ENCODE peak calls at places on chromosomes 6 and 20, in four cellular contexts. Z is ovary, N is HCT116, W is spleen. Y is an unnamed sample.

GRCh38 chr20:15673206-15673605 is 900.0 kb downstream of the KIF16B start:
- DNase-seq in Z (no peak), N (no peak), W (no peak), Y (no peak)

GRCh38 chr20:10414982-10415650 is 18.9 kb downstream of the MKKS start:
- DNase-seq in Z (no peak), N (no peak), W (no peak), Y (no peak)

GRCh38 chr6:140415266-140415665 is 1040.8 kb upstream of the CITED2 start:
- DNase-seq in Z (no peak), N (no peak), W (no peak), Y (no peak)

GRCh38 chr6:9365378-9365777 is 930.0 kb upstream of the SLC35B3 start:
- DNase-seq in Z (no peak), N (no peak), W (no peak), Y (no peak)

GRCh38 chr6:15936503-15936902 is 192.4 kb upstream of the MYLIP start:
- DNase-seq in Z (no peak), N (no peak), W (no peak), Y (no peak)

GRCh38 chr20:24998631-24999445 is 6.3 kb upstream of the APMAP start:
- DNase-seq in Z (peak; percentile 2), N (no peak), W (peak; percentile 35), Y (no peak)

GRCh38 chr6:98946877-98947410 is 802 bp downstream of the FBXL4 start:
- DNase-seq in Z (peak; percentile 26), N (no peak), W (peak; percentile 85), Y (no peak)

GRCh38 chr6:16746812-16747211 is 14.4 kb downstream of the ATXN1 start:
- DNase-seq in Z (no peak), N (no peak), W (no peak), Y (no peak)

GRCh38 chr20:20371133-20371532 is 3.2 kb downstream of the INSM1 start:
- DNase-seq in Z (no peak), N (no peak), W (no peak), Y (no peak)

GRCh38 chr6:15793826-15794225 is 131.0 kb upstream of the DTNBP1 start:
- DNase-seq in Z (no peak), N (no peak), W (no peak), Y (no peak)

GRCh38 chr6:138157986-138158638 is 3.6 kb upstream of the ARFGEF3 start:
- DNase-seq in Z (no peak), N (no peak), W (no peak), Y (no peak)

GRCh38 chr6:119493980-119494379 is 144.4 kb upstream of the MAN1A1 start:
- DNase-seq in Z (no peak), N (no peak), W (no peak), Y (no peak)

GRCh38 chr20:40958598-40958997 is 70.0 kb upstream of the TOP1 start:
- DNase-seq in Z (no peak), N (no peak), W (no peak), Y (no peak)

GRCh38 chr20:52722926-52723325 is 249.2 kb upstream of the TSHZ2 start:
- DNase-seq in Z (no peak), N (no peak), W (no peak), Y (no peak)

GRCh38 chr20:63393566-63393965 is 32.4 kb upstream of the CHRNA4 start:
- DNase-seq in Z (no peak), N (no peak), W (no peak), Y (no peak)

GRCh38 chr6:107968081-107968480 is 10.1 kb upstream of the SEC63 start:
- DNase-seq in Z (no peak), N (no peak), W (no peak), Y (no peak)

GRCh38 chr6:165843121-165843520 is 180.1 kb upstream of the PDE10A start:
- DNase-seq in Z (no peak), N (no peak), W (no peak), Y (no peak)

GRCh38 chr6:72798196-72798595 is 176.3 kb downstream of the KCNQ5 start:
- DNase-seq in Z (no peak), N (no peak), W (no peak), Y (no peak)

GRCh38 chr6:2973656-2974055 is 2.3 kb upstream of the SERPINB6 start:
- DNase-seq in Z (no peak), N (no peak), W (no peak), Y (no peak)

DNA sequence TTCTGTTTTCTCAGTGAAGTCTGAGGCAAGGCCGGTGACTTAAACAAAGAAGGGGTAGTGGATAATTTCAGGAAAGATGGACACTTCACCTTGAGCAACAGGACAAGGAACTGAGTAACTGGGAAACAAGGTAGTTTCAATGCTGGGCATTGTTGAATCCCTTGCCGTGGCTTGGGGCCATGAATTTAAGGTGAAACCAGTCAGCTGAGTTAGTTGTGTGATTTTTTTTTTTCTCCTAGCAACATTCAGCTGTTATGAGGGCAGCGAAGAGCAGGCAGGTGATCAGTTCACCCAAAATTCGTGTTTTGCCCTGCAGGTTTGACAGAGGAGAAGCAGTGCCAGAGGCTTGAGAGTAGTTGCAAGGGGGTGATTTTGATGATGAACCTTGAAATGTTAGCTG is 6.8 kb downstream of the BICRAL start:
- DNase-seq in Z (no peak), N (no peak), W (no peak), Y (no peak)
- TF ChIP-seq POLR2A in Z (no peak), N (no peak), W (no peak), Y (no peak)

GRCh38 chr20:37316116-37316774 is 26.8 kb downstream of the MANBAL start:
- DNase-seq in Z (no peak), N (no peak), W (peak; percentile 83), Y (no peak)

GRCh38 chr20:37316775-37317170 is 27.3 kb downstream of the MANBAL start:
- DNase-seq in Z (no peak), N (no peak), W (no peak), Y (no peak)

GRCh38 chr20:37319120-37319717 is 26.7 kb upstream of the SRC start:
- DNase-seq in Z (no peak), N (no peak), W (no peak), Y (no peak)

GRCh38 chr20:37317316-37317715 is 27.9 kb downstream of the MANBAL start:
- DNase-seq in Z (no peak), N (no peak), W (no peak), Y (no peak)

DNA sequence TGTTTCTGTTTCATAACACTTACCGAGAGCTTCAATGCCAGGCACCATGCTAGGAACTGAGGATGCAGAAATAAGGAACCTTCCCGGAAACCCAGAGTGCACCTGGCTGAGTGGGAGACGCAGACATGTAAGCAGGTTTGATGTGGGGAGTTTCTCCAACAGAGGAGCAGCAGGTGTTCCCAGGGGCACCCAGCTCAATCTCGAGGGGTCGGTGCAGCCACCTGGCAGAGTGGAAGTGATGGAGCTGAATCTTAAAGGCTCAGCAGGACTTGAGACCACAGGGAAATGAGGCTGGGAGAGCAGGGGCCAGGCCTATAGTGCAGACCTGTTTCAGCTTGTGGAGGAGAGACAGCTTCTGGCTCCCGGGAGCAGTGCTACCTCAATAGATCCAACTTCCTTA is 27.9 kb upstream of the SRC start:
- DNase-seq in Z (no peak), N (no peak), W (no peak), Y (no peak)
- TF ChIP-seq POLR2A in Z (no peak), N (no peak), W (no peak), Y (no peak)

DNA sequence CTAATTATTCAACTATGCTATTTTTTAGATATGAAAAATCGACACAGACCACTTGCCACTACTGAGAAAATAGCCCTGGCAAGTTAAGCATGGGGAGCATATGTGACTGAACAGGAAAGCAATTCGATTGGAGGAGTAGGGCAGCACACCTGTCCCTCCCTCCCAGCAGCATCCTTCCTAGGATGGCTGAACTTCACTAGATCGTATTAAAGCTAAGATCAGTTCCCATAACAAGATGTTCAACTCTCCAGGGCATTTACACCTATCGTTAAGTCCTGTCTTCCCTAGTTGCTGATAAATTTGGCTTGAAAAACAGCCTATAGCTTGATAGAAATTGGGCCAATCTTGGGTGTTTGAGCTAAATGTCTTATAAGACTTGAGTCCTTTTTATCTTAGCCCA is 7.0 kb downstream of the PPP1R10 start:
- DNase-seq in Z (no peak), N (no peak), W (no peak), Y (no peak)
- TF ChIP-seq POLR2A in Z (no peak), N (no peak), W (no peak), Y (no peak)

DNA sequence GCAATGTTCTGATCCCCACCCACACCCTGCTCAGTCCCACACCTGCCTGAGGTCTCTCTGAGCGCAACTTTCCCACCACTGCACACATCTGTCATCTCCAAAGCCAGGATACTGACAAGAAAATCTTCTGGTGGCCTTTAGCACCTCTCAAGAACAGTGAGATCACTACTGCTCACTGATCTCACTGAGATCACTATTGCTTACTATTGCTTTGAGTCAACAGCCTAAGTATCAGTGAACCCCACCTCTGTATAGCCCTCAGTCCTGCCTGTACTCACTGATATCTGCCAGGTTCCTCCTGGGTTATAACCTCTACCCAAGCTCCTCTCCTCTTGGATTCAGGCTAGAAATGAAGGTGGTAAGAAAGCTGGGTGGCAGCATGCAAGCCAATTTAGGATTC is 6.3 kb downstream of the TNFRSF21 start:
- DNase-seq in Z (no peak), N (no peak), W (no peak), Y (no peak)
- TF ChIP-seq POLR2A in Z (no peak), N (no peak), W (no peak), Y (no peak)

DNA sequence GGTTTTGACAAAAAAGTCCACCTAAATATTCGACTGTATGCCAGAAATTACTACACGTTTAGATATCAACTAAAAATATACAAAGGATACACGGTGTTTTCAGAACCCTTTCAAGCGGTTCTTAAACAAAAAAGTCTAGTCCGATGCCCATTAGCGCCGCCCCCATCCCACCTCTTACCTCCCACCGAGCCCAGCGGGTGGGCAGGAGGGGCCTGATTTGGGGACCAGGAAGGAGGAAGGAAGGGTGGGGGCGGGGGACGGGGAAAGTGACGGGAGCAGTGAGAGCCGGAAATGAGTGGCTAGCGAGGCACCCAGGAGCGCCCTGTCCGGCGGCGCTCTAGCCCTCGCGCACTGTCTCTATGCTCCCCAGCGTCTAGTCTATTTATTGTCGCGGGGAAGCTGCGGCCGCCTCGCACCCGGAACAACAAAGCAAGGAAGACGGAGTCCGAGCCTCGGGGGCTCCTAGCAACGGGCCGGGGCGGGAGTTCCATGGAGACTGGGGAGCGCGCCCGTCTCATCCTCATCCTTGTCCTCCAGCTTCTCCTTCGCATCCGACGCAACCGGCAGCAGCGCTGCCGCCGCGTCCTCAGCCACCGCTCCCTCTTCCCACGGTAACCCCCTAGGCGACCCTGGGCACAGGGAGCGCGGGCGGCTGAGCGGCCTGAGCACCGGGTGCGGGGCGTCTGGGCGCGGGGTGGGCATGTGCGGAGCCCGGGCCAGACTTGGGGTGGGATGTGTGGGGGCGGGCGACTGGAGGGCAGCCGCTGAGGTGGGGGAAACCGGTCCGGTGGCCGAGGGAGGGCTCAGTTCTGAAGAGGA is at the start of gene TBPL1:
- DNase-seq in Z (peak; percentile 97), N (peak; percentile 91), W (peak; percentile 97), Y (peak; percentile 67)
- TF ChIP-seq POLR2A in Z (peak; percentile 69), N (peak; percentile 81), W (no peak), Y (peak; percentile 63)

GRCh38 chr6:36546958-36547645 is at the start of gene STK38:
- DNase-seq in Z (peak; percentile 93), N (peak; percentile 65), W (peak; percentile 98), Y (peak; percentile 93)

GRCh38 chr6:36547646-36548400 is 544 bp upstream of the STK38 start:
- DNase-seq in Z (no peak), N (no peak), W (no peak), Y (no peak)

GRCh38 chr6:36546664-36546957 is 668 bp downstream of the STK38 start:
- DNase-seq in Z (no peak), N (no peak), W (no peak), Y (no peak)

GRCh38 chr6:36544228-36544627 is 3.1 kb downstream of the STK38 start:
- DNase-seq in Z (no peak), N (no peak), W (no peak), Y (no peak)

GRCh38 chr6:36545767-36546663 is 1.3 kb downstream of the STK38 start:
- DNase-seq in Z (peak; percentile 14), N (no peak), W (no peak), Y (no peak)
- TF ChIP-seq POLR2A in Z (no peak), N (no peak), W (no peak), Y (no peak)

GRCh38 chr20:46406200-46406985 is at the start of gene ELMO2:
- DNase-seq in Z (peak; percentile 96), N (peak; percentile 89), W (peak; percentile 99), Y (peak; percentile 91)
- TF ChIP-seq POLR2A in Z (peak; percentile 59), N (no peak), W (no peak), Y (peak; percentile 57)

Y was measured in H54.